ENCODE peak calls at places on chromosomes 1 and 21, in six cellular contexts. M is IMR-90; P is GM23338; H is right atrium auricular region; B is MM.1S; A is naive thymus-derived CD4-positive, alpha-beta T cell. R is an unnamed sample. For H3K27me3 and H3K4me1, the result is how much of the 10 kb centered on the place peaks cover.

GRCh38 chr1:203006948-203007871 is at the start of gene TMEM183A:
- DNase-seq in M (peak), P (peak), H (peak), B (peak), A (peak), R (peak)

GRCh38 chr1:202938287-202938925 is 11.4 kb upstream of the KLHL12 start:
- DNase-seq in M (no peak), P (no peak), H (no peak), B (no peak), A (no peak), R (no peak)

GRCh38 chr1:35047188-35047858 is 15.6 kb upstream of the ZMYM6 start:
- DNase-seq in M (peak), P (no peak), H (no peak), B (no peak), A (no peak), R (no peak)

GRCh38 chr1:153608089-153608672 is 4.8 kb downstream of the S100A16 start:
- DNase-seq in M (no peak), P (peak), H (no peak), B (no peak), A (no peak), R (no peak)

GRCh38 chr1:180027949-180028445 is 73.4 kb downstream of the CEP350 start:
- DNase-seq in M (peak), P (no peak), H (no peak), B (no peak), A (no peak), R (no peak)

GRCh38 chr1:204376919-204377799 is 17.4 kb upstream of the PLEKHA6 start:
- DNase-seq in M (no peak), P (no peak), H (no peak), B (no peak), A (no peak), R (peak)

GRCh38 chr1:96234299-96234698 is 487.3 kb upstream of the PTBP2 start:
- DNase-seq in M (peak), P (no peak), H (peak), B (no peak), A (no peak), R (peak)

GRCh38 chr1:27045973-27046558 is 33.4 kb upstream of the TENT5B start:
- DNase-seq in M (peak), P (peak), H (peak), B (peak), A (peak), R (peak)

GRCh38 chr1:89254658-89255287 is 17.9 kb downstream of the GBP5 start:
- DNase-seq in M (no peak), P (no peak), H (no peak), B (no peak), A (no peak), R (no peak)

GRCh38 chr1:209132736-209133467 is 450.6 kb upstream of the CAMK1G start:
- DNase-seq in M (no peak), P (no peak), H (no peak), B (peak), A (no peak), R (no peak)

GRCh38 chr1:167121375-167122120 is 27.7 kb downstream of the STYXL2 start:
- DNase-seq in M (no peak), P (peak), H (no peak), B (no peak), A (peak), R (peak)

GRCh38 chr1:84540759-84541158 is 33.5 kb downstream of the CTBS start:
- DNase-seq in M (no peak), P (no peak), H (no peak), B (no peak), A (no peak), R (no peak)

GRCh38 chr1:56120021-56120420 is 459.3 kb downstream of the PLPP3 start:
- DNase-seq in M (peak), P (no peak), H (no peak), B (no peak), A (no peak), R (no peak)

GRCh38 chr21:17454315-17455027 is 58.4 kb upstream of the CXADR start:
- DNase-seq in M (peak), P (peak), H (no peak), B (peak), A (peak), R (no peak)

GRCh38 chr1:233664254-233664653 is 50.3 kb downstream of the KCNK1 start:
- DNase-seq in M (no peak), P (no peak), H (no peak), B (no peak), A (no peak), R (no peak)

GRCh38 chr1:67166196-67166595 is at the start of gene IL23R:
- DNase-seq in M (no peak), P (no peak), H (no peak), B (no peak), A (no peak), R (no peak)

GRCh38 chr1:34166191-34167090 is 1.4 kb upstream of the CSMD2 start:
- DNase-seq in M (no peak), P (peak), H (no peak), B (no peak), A (no peak), R (no peak)

GRCh38 chr1:191886977-191887376 is 271.3 kb upstream of the RGS18 start:
- DNase-seq in M (no peak), P (no peak), H (no peak), B (no peak), A (no peak), R (no peak)

GRCh38 chr1:15328245-15328784 is 81.3 kb downstream of the FHAD1 start:
- DNase-seq in M (no peak), P (no peak), H (no peak), B (no peak), A (no peak), R (no peak)

GRCh38 chr1:46410156-46411009 is 16.3 kb downstream of the FAAH start:
- DNase-seq in M (peak), P (no peak), H (no peak), B (no peak), A (no peak), R (no peak)

GRCh38 chr21:39388038-39388810 is 39.3 kb upstream of the HMGN1 start:
- DNase-seq in M (peak), P (peak), H (peak), B (peak), A (peak), R (peak)

GRCh38 chr1:9028921-9029715 is 2.9 kb upstream of the SLC2A7 start:
- DNase-seq in M (peak), P (no peak), H (no peak), B (no peak), A (no peak), R (no peak)

GRCh38 chr1:193434319-193434718 is 247.9 kb upstream of the B3GALT2 start:
- DNase-seq in M (peak), P (no peak), H (no peak), B (no peak), A (no peak), R (no peak)

GRCh38 chr21:41593784-41594138 is 85.8 kb upstream of the TMPRSS2 start:
- DNase-seq in M (no peak), P (no peak), H (no peak), B (no peak), A (no peak), R (peak)

GRCh38 chr1:205950826-205951549 is 7.7 kb upstream of the SLC26A9 start:
- DNase-seq in M (peak), P (no peak), H (no peak), B (no peak), A (no peak), R (no peak)

GRCh38 chr1:213989740-213990472 is 2.1 kb downstream of the PROX1 start:
- DNase-seq in M (no peak), P (peak), H (no peak), B (peak), A (no peak), R (peak)

GRCh38 chr1:177171536-177172123 is 872 bp downstream of the BRINP2 start:
- DNase-seq in M (no peak), P (no peak), H (no peak), B (no peak), A (no peak), R (no peak)
- H3K27me3 ChIP-seq in M (under half), P (half or more), H (under half), B (under half), A (under half), R (under half)

GRCh38 chr1:4681026-4681425 is 26.6 kb downstream of the AJAP1 start:
- DNase-seq in M (no peak), P (no peak), H (no peak), B (no peak), A (no peak), R (no peak)
- H3K27ac ChIP-seq in M (no peak), P (no peak), H (no peak), B (no peak), A (no peak), R (no peak)

GRCh38 chr1:223838125-223838854 is 7.5 kb downstream of the TP53BP2 start:
- DNase-seq in M (no peak), P (no peak), H (no peak), B (no peak), A (no peak), R (no peak)
- H3K4me1 ChIP-seq in M (under half), P (under half), H (half or more), B (under half), A (under half), R (half or more)

GRCh38 chr1:2633401-2633935 is 652 bp upstream of the MMEL1 start:
- DNase-seq in M (no peak), P (no peak), H (no peak), B (no peak), A (no peak), R (no peak)

GRCh38 chr1:2631136-2632050 is 1.4 kb downstream of the MMEL1 start:
- DNase-seq in M (no peak), P (no peak), H (no peak), B (no peak), A (no peak), R (peak)

GRCh38 chr1:2632051-2632430 is 775 bp downstream of the MMEL1 start:
- DNase-seq in M (no peak), P (no peak), H (no peak), B (no peak), A (no peak), R (no peak)

GRCh38 chr1:2633936-2634491 is 1.2 kb upstream of the MMEL1 start:
- DNase-seq in M (no peak), P (no peak), H (no peak), B (no peak), A (no peak), R (no peak)

GRCh38 chr1:2632561-2633361 is at the start of gene MMEL1:
- DNase-seq in M (no peak), P (peak), H (no peak), B (no peak), A (no peak), R (no peak)
- H3K27me3 ChIP-seq in M (under half), P (under half), H (under half), B (half or more), A (under half), R (under half)